ENCODE peak calls at places on chromosomes 2 and 18, in ten cellular contexts. One of them, this sample, is unnamed.

GRCh38 chr2:102229141-102229764 is 42.4 kb downstream of the IL1RL2 start:
- DNase-seq in CD8-positive, alpha-beta T cell: no peak
- DNase-seq in heart left ventricle: no peak
- DNase-seq in GM06990: no peak
- DNase-seq in right lobe of liver: no peak
- DNase-seq in transverse colon: no peak
- DNase-seq in endothelial cell: no peak
- DNase-seq in adrenal gland: no peak
- DNase-seq in breast epithelium: no peak
- DNase-seq in WERI-Rb-1: no peak
- DNase-seq in this sample: no peak

GRCh38 chr2:177763532-177764265 is 308.9 kb downstream of the PDE11A start:
- DNase-seq in CD8-positive, alpha-beta T cell: peak
- DNase-seq in heart left ventricle: peak
- DNase-seq in GM06990: peak
- DNase-seq in right lobe of liver: peak
- DNase-seq in transverse colon: peak
- DNase-seq in endothelial cell: peak
- DNase-seq in adrenal gland: peak
- DNase-seq in breast epithelium: peak
- DNase-seq in WERI-Rb-1: peak
- DNase-seq in this sample: peak

GRCh38 chr18:68937204-68937603 is 139.3 kb downstream of the CCDC102B start:
- DNase-seq in CD8-positive, alpha-beta T cell: no peak
- DNase-seq in heart left ventricle: no peak
- DNase-seq in GM06990: no peak
- DNase-seq in right lobe of liver: no peak
- DNase-seq in transverse colon: no peak
- DNase-seq in endothelial cell: no peak
- DNase-seq in adrenal gland: no peak
- DNase-seq in breast epithelium: no peak
- DNase-seq in WERI-Rb-1: no peak
- DNase-seq in this sample: no peak

GRCh38 chr18:5167827-5168226 is 29.2 kb downstream of the AKAIN1 start:
- DNase-seq in CD8-positive, alpha-beta T cell: no peak
- DNase-seq in heart left ventricle: no peak
- DNase-seq in GM06990: no peak
- DNase-seq in right lobe of liver: no peak
- DNase-seq in transverse colon: no peak
- DNase-seq in endothelial cell: no peak
- DNase-seq in adrenal gland: no peak
- DNase-seq in breast epithelium: no peak
- DNase-seq in WERI-Rb-1: no peak
- DNase-seq in this sample: no peak

GRCh38 chr2:114753145-114753544 is 310.7 kb downstream of the DPP10 start:
- DNase-seq in CD8-positive, alpha-beta T cell: no peak
- DNase-seq in heart left ventricle: no peak
- DNase-seq in GM06990: no peak
- DNase-seq in right lobe of liver: no peak
- DNase-seq in transverse colon: no peak
- DNase-seq in endothelial cell: no peak
- DNase-seq in adrenal gland: no peak
- DNase-seq in breast epithelium: no peak
- DNase-seq in WERI-Rb-1: no peak
- DNase-seq in this sample: no peak

GRCh38 chr2:9136997-9137819 is 69.4 kb upstream of the ASAP2 start:
- DNase-seq in CD8-positive, alpha-beta T cell: no peak
- DNase-seq in heart left ventricle: no peak
- DNase-seq in GM06990: no peak
- DNase-seq in right lobe of liver: no peak
- DNase-seq in transverse colon: peak
- DNase-seq in endothelial cell: no peak
- DNase-seq in adrenal gland: no peak
- DNase-seq in breast epithelium: no peak
- DNase-seq in WERI-Rb-1: no peak
- DNase-seq in this sample: no peak

GRCh38 chr2:55934337-55934736 is 10.8 kb upstream of the EFEMP1 start:
- DNase-seq in CD8-positive, alpha-beta T cell: no peak
- DNase-seq in heart left ventricle: no peak
- DNase-seq in GM06990: no peak
- DNase-seq in right lobe of liver: no peak
- DNase-seq in transverse colon: no peak
- DNase-seq in endothelial cell: no peak
- DNase-seq in adrenal gland: no peak
- DNase-seq in breast epithelium: no peak
- DNase-seq in WERI-Rb-1: no peak
- DNase-seq in this sample: no peak

GRCh38 chr2:127770973-127771735 is 39.8 kb downstream of the WDR33 start:
- DNase-seq in CD8-positive, alpha-beta T cell: no peak
- DNase-seq in heart left ventricle: no peak
- DNase-seq in GM06990: no peak
- DNase-seq in right lobe of liver: no peak
- DNase-seq in transverse colon: no peak
- DNase-seq in endothelial cell: no peak
- DNase-seq in adrenal gland: no peak
- DNase-seq in breast epithelium: no peak
- DNase-seq in WERI-Rb-1: no peak
- DNase-seq in this sample: no peak

GRCh38 chr2:241820625-241821384 is 11.8 kb downstream of the NEU4 start:
- DNase-seq in CD8-positive, alpha-beta T cell: no peak
- DNase-seq in heart left ventricle: no peak
- DNase-seq in GM06990: peak
- DNase-seq in right lobe of liver: no peak
- DNase-seq in transverse colon: peak
- DNase-seq in endothelial cell: peak
- DNase-seq in adrenal gland: peak
- DNase-seq in breast epithelium: no peak
- DNase-seq in WERI-Rb-1: no peak
- DNase-seq in this sample: no peak

GRCh38 chr2:218010116-218010837 is 7.5 kb upstream of the TNS1 start:
- DNase-seq in CD8-positive, alpha-beta T cell: peak
- DNase-seq in heart left ventricle: peak
- DNase-seq in GM06990: no peak
- DNase-seq in right lobe of liver: peak
- DNase-seq in transverse colon: peak
- DNase-seq in endothelial cell: peak
- DNase-seq in adrenal gland: no peak
- DNase-seq in breast epithelium: no peak
- DNase-seq in WERI-Rb-1: peak
- DNase-seq in this sample: peak

DNA sequence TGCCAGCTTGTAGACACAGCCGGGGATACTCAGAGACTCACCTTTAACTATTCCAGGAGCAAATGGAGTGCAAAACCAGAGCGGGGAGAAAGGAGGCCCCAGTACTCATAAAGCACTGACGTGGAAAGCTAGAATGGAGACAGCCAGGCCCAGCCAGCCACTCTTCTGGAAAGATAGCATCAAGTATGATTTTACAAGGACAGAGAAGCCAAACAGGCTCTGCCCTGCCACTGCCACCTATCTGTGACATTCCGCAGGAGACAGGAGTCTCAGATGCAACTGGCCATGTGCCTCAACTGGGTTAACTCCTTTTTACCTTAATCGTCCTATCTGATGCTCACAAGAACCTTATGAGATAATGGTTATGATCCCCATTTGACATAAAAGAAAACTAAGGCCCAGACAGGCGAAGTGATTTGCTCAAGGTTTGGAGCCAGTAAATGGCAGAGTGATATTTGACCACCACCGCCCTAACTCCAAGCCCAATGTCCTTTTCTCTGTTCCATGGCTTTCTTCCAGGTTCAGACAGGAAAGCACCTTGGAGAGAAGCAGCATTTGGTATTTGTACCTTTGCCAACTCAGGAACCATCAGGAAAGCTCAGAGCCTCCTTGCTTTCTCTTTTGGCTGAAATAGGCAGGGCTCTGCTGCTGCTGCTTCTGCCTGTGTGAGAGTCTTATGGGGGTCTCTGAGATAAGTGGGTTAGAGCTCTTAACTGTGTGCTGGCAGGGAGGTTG is 15.6 kb downstream of the KIF3C start:
- DNase-seq in CD8-positive, alpha-beta T cell: no peak
- DNase-seq in heart left ventricle: no peak
- DNase-seq in GM06990: no peak
- DNase-seq in right lobe of liver: no peak
- DNase-seq in transverse colon: no peak
- DNase-seq in endothelial cell: no peak
- DNase-seq in adrenal gland: peak
- DNase-seq in breast epithelium: no peak
- DNase-seq in WERI-Rb-1: no peak
- DNase-seq in this sample: no peak
- TF ChIP-seq CTCF in CD8-positive, alpha-beta T cell: no peak
- TF ChIP-seq CTCF in heart left ventricle: no peak
- TF ChIP-seq CTCF in GM06990: no peak
- TF ChIP-seq CTCF in right lobe of liver: no peak
- TF ChIP-seq CTCF in transverse colon: no peak
- TF ChIP-seq CTCF in endothelial cell: no peak
- TF ChIP-seq CTCF in adrenal gland: peak
- TF ChIP-seq CTCF in breast epithelium: no peak
- TF ChIP-seq CTCF in WERI-Rb-1: no peak
- TF ChIP-seq CTCF in this sample: no peak

GRCh38 chr18:44812426-44812825 is 131.7 kb downstream of the SETBP1 start:
- DNase-seq in CD8-positive, alpha-beta T cell: no peak
- DNase-seq in heart left ventricle: no peak
- DNase-seq in GM06990: no peak
- DNase-seq in right lobe of liver: no peak
- DNase-seq in transverse colon: no peak
- DNase-seq in endothelial cell: no peak
- DNase-seq in adrenal gland: no peak
- DNase-seq in breast epithelium: no peak
- DNase-seq in WERI-Rb-1: no peak
- DNase-seq in this sample: no peak
- TF ChIP-seq CTCF in CD8-positive, alpha-beta T cell: no peak
- TF ChIP-seq CTCF in heart left ventricle: no peak
- TF ChIP-seq CTCF in GM06990: no peak
- TF ChIP-seq CTCF in right lobe of liver: no peak
- TF ChIP-seq CTCF in transverse colon: no peak
- TF ChIP-seq CTCF in endothelial cell: no peak
- TF ChIP-seq CTCF in adrenal gland: no peak
- TF ChIP-seq CTCF in breast epithelium: no peak
- TF ChIP-seq CTCF in WERI-Rb-1: no peak
- TF ChIP-seq CTCF in this sample: no peak

GRCh38 chr18:75410611-75411010 is 16.9 kb downstream of the SMIM21 start:
- DNase-seq in CD8-positive, alpha-beta T cell: no peak
- DNase-seq in heart left ventricle: no peak
- DNase-seq in GM06990: no peak
- DNase-seq in right lobe of liver: no peak
- DNase-seq in transverse colon: no peak
- DNase-seq in endothelial cell: no peak
- DNase-seq in adrenal gland: no peak
- DNase-seq in breast epithelium: no peak
- DNase-seq in WERI-Rb-1: no peak
- DNase-seq in this sample: no peak

GRCh38 chr18:75407468-75408437 is 19.8 kb downstream of the SMIM21 start:
- DNase-seq in CD8-positive, alpha-beta T cell: no peak
- DNase-seq in heart left ventricle: no peak
- DNase-seq in GM06990: no peak
- DNase-seq in right lobe of liver: no peak
- DNase-seq in transverse colon: no peak
- DNase-seq in endothelial cell: no peak
- DNase-seq in adrenal gland: no peak
- DNase-seq in breast epithelium: no peak
- DNase-seq in WERI-Rb-1: peak
- DNase-seq in this sample: no peak

GRCh38 chr18:75408554-75409506 is 18.7 kb downstream of the SMIM21 start:
- DNase-seq in CD8-positive, alpha-beta T cell: no peak
- DNase-seq in heart left ventricle: no peak
- DNase-seq in GM06990: no peak
- DNase-seq in right lobe of liver: no peak
- DNase-seq in transverse colon: no peak
- DNase-seq in endothelial cell: no peak
- DNase-seq in adrenal gland: peak
- DNase-seq in breast epithelium: no peak
- DNase-seq in WERI-Rb-1: no peak
- DNase-seq in this sample: no peak

GRCh38 chr18:75405341-75405740 is 22.2 kb downstream of the SMIM21 start:
- DNase-seq in CD8-positive, alpha-beta T cell: no peak
- DNase-seq in heart left ventricle: no peak
- DNase-seq in GM06990: no peak
- DNase-seq in right lobe of liver: no peak
- DNase-seq in transverse colon: no peak
- DNase-seq in endothelial cell: no peak
- DNase-seq in adrenal gland: no peak
- DNase-seq in breast epithelium: no peak
- DNase-seq in WERI-Rb-1: no peak
- DNase-seq in this sample: no peak

GRCh38 chr18:75406491-75407445 is 20.7 kb downstream of the SMIM21 start:
- DNase-seq in CD8-positive, alpha-beta T cell: no peak
- DNase-seq in heart left ventricle: no peak
- DNase-seq in GM06990: no peak
- DNase-seq in right lobe of liver: no peak
- DNase-seq in transverse colon: no peak
- DNase-seq in endothelial cell: no peak
- DNase-seq in adrenal gland: no peak
- DNase-seq in breast epithelium: no peak
- DNase-seq in WERI-Rb-1: no peak
- DNase-seq in this sample: no peak
- TF ChIP-seq CTCF in CD8-positive, alpha-beta T cell: no peak
- TF ChIP-seq CTCF in heart left ventricle: no peak
- TF ChIP-seq CTCF in GM06990: no peak
- TF ChIP-seq CTCF in right lobe of liver: no peak
- TF ChIP-seq CTCF in transverse colon: no peak
- TF ChIP-seq CTCF in endothelial cell: no peak
- TF ChIP-seq CTCF in adrenal gland: no peak
- TF ChIP-seq CTCF in breast epithelium: no peak
- TF ChIP-seq CTCF in WERI-Rb-1: no peak
- TF ChIP-seq CTCF in this sample: no peak

GRCh38 chr18:13621886-13622619 is 104.3 kb downstream of the FAM210A start:
- DNase-seq in CD8-positive, alpha-beta T cell: no peak
- DNase-seq in heart left ventricle: no peak
- DNase-seq in GM06990: no peak
- DNase-seq in right lobe of liver: no peak
- DNase-seq in transverse colon: no peak
- DNase-seq in endothelial cell: no peak
- DNase-seq in adrenal gland: no peak
- DNase-seq in breast epithelium: no peak
- DNase-seq in WERI-Rb-1: no peak
- DNase-seq in this sample: no peak

GRCh38 chr18:13621446-13621849 is 104.9 kb downstream of the FAM210A start:
- DNase-seq in CD8-positive, alpha-beta T cell: no peak
- DNase-seq in heart left ventricle: no peak
- DNase-seq in GM06990: no peak
- DNase-seq in right lobe of liver: no peak
- DNase-seq in transverse colon: no peak
- DNase-seq in endothelial cell: no peak
- DNase-seq in adrenal gland: no peak
- DNase-seq in breast epithelium: no peak
- DNase-seq in WERI-Rb-1: no peak
- DNase-seq in this sample: no peak

GRCh38 chr18:13623348-13623747 is 103.0 kb downstream of the FAM210A start:
- DNase-seq in CD8-positive, alpha-beta T cell: no peak
- DNase-seq in heart left ventricle: no peak
- DNase-seq in GM06990: no peak
- DNase-seq in right lobe of liver: no peak
- DNase-seq in transverse colon: no peak
- DNase-seq in endothelial cell: no peak
- DNase-seq in adrenal gland: no peak
- DNase-seq in breast epithelium: no peak
- DNase-seq in WERI-Rb-1: no peak
- DNase-seq in this sample: no peak

GRCh38 chr18:13623871-13624270 is 102.5 kb downstream of the FAM210A start:
- DNase-seq in CD8-positive, alpha-beta T cell: no peak
- DNase-seq in heart left ventricle: no peak
- DNase-seq in GM06990: no peak
- DNase-seq in right lobe of liver: no peak
- DNase-seq in transverse colon: no peak
- DNase-seq in endothelial cell: no peak
- DNase-seq in adrenal gland: no peak
- DNase-seq in breast epithelium: no peak
- DNase-seq in WERI-Rb-1: no peak
- DNase-seq in this sample: no peak

GRCh38 chr18:13622751-13623150 is 103.6 kb downstream of the FAM210A start:
- DNase-seq in CD8-positive, alpha-beta T cell: no peak
- DNase-seq in heart left ventricle: no peak
- DNase-seq in GM06990: no peak
- DNase-seq in right lobe of liver: no peak
- DNase-seq in transverse colon: no peak
- DNase-seq in endothelial cell: no peak
- DNase-seq in adrenal gland: no peak
- DNase-seq in breast epithelium: no peak
- DNase-seq in WERI-Rb-1: no peak
- DNase-seq in this sample: no peak
- TF ChIP-seq CTCF in CD8-positive, alpha-beta T cell: no peak
- TF ChIP-seq CTCF in heart left ventricle: no peak
- TF ChIP-seq CTCF in GM06990: no peak
- TF ChIP-seq CTCF in right lobe of liver: no peak
- TF ChIP-seq CTCF in transverse colon: no peak
- TF ChIP-seq CTCF in endothelial cell: no peak
- TF ChIP-seq CTCF in adrenal gland: no peak
- TF ChIP-seq CTCF in breast epithelium: no peak
- TF ChIP-seq CTCF in WERI-Rb-1: no peak
- TF ChIP-seq CTCF in this sample: no peak